ENCODE peak calls at places on chromosomes 7 and 10, in ten cellular contexts. U is mammary epithelial cell, N is GM23338, J is fibroblast of lung, O is PC-3, R is IMR-90, G is hepatocyte, M is GM12878, S is keratinocyte, X is HCT116. E is an unnamed sample.

GRCh38 chr7:106767498-106768323 is 97.4 kb upstream of the PIK3CG start:
- DNase-seq in O (no peak), J (peak; percentile 41), N (peak; percentile 4), S (no peak), U (no peak), X (no peak), M (no peak), R (peak; percentile 90), G (no peak), E (no peak)

GRCh38 chr10:49743464-49744075 is 18.6 kb downstream of the OGDHL start:
- DNase-seq in O (no peak), J (no peak), U (no peak), N (no peak), G (no peak), R (no peak), S (no peak), M (no peak), X (no peak), E (no peak)

GRCh38 chr7:31744294-31744874 is 57.4 kb downstream of the PPP1R17 start:
- DNase-seq in U (peak; percentile 64), X (peak; percentile 53), S (no peak), G (peak; percentile 79), J (peak; percentile 60), M (peak; percentile 33), N (peak; percentile 81), R (peak; percentile 73), O (peak; percentile 85), E (peak; percentile 71)

GRCh38 chr7:89661876-89662275 is 492.4 kb upstream of the STEAP1 start:
- DNase-seq in X (no peak), J (no peak), S (no peak), U (no peak), R (no peak), N (no peak), M (no peak), O (no peak), G (peak; percentile 3), E (no peak)

GRCh38 chr10:29618341-29619171 is 16.2 kb downstream of the SVIL start:
- DNase-seq in X (no peak), M (no peak), J (peak; percentile 18), U (peak; percentile 81), O (no peak), S (no peak), G (peak; percentile 68), R (peak; percentile 45), N (peak; percentile 18), E (no peak)

GRCh38 chr10:11165591-11166543 is 148.2 kb downstream of the CELF2 start:
- DNase-seq in M (no peak), R (no peak), X (no peak), G (peak; percentile 61), O (no peak), S (no peak), N (peak; percentile 85), U (no peak), J (peak; percentile 16), E (no peak)

GRCh38 chr10:71939861-71940474 is 24.2 kb upstream of the CHST3 start:
- DNase-seq in X (no peak), N (no peak), J (no peak), S (no peak), O (no peak), U (no peak), M (peak; percentile 31), G (no peak), R (no peak), E (no peak)

GRCh38 chr10:14810969-14811953 is 26.6 kb downstream of the CDNF start:
- DNase-seq in G (no peak), X (no peak), S (no peak), R (no peak), J (no peak), U (peak; percentile 9), N (peak; percentile 25), M (no peak), O (no peak), E (no peak)

GRCh38 chr10:91597397-91597881 is 35.4 kb downstream of the PPP1R3C start:
- DNase-seq in U (peak; percentile 41), M (no peak), S (no peak), G (peak; percentile 61), J (peak; percentile 53), O (no peak), X (no peak), N (no peak), R (peak; percentile 31), E (no peak)

GRCh38 chr7:141361965-141362364 is 189.2 kb upstream of the AGK start:
- DNase-seq in O (no peak), R (no peak), M (no peak), N (no peak), J (no peak), U (no peak), G (no peak), S (no peak), X (no peak), E (no peak)

GRCh38 chr7:103658055-103659010 is 212.3 kb upstream of the SLC26A5 start:
- DNase-seq in O (no peak), R (peak; percentile 29), X (no peak), G (no peak), M (no peak), N (no peak), J (no peak), S (no peak), U (peak; percentile 51), E (no peak)

GRCh38 chr10:77872947-77873557 is 53.5 kb downstream of the DLG5 start:
- DNase-seq in U (no peak), G (no peak), M (no peak), S (no peak), O (peak; percentile 43), J (no peak), X (no peak), N (no peak), R (no peak), E (no peak)

GRCh38 chr10:117166420-117167345 is 28.6 kb upstream of the VAX1 start:
- DNase-seq in O (peak; percentile 43), U (peak; percentile 48), G (peak; percentile 32), M (no peak), N (no peak), J (no peak), X (no peak), R (no peak), S (no peak), E (peak; percentile 71)

GRCh38 chr7:69782917-69783684 is 184.8 kb downstream of the AUTS2 start:
- DNase-seq in M (no peak), S (no peak), X (no peak), U (no peak), G (peak; percentile 41), O (no peak), J (peak; percentile 73), N (no peak), R (no peak), E (no peak)

GRCh38 chr10:44278669-44279337 is 106.1 kb downstream of the CXCL12 start:
- DNase-seq in X (no peak), G (no peak), N (no peak), S (no peak), M (no peak), U (no peak), R (peak; percentile 45), J (peak; percentile 84), O (no peak), E (peak; percentile 81)
- TF ChIP-seq CTCF in X (no peak), G (no peak), N (no peak), S (no peak), M (no peak), U (no peak), R (no peak), J (no peak), O (no peak), E (no peak)

GRCh38 chr7:55177068-55177530 is 158.3 kb downstream of the EGFR start:
- DNase-seq in G (no peak), X (no peak), S (no peak), O (no peak), N (no peak), J (peak; percentile 32), U (no peak), R (no peak), M (no peak), E (peak; percentile 91)
- H3K36me3 ChIP-seq in G (peaks cover 4% of the 10 kb centered on the region), X (peaks cover 53% of the 10 kb centered on the region), S (peaks cover 75% of the 10 kb centered on the region), O (peaks cover 56% of the 10 kb centered on the region), N (no peaks in the 10 kb centered on the region), J (peaks cover 36% of the 10 kb centered on the region), U (peaks cover 68% of the 10 kb centered on the region), R (peaks cover 74% of the 10 kb centered on the region), M (no peaks in the 10 kb centered on the region), E (peaks cover 77% of the 10 kb centered on the region)

GRCh38 chr10:86439544-86439943 is 72.9 kb upstream of the GRID1 start:
- DNase-seq in N (no peak), O (peak; percentile 25), J (peak; percentile 93), M (no peak), U (peak; percentile 26), X (no peak), G (peak; percentile 77), S (no peak), R (peak; percentile 97), E (no peak)
- H3K4me2 ChIP-seq in N (no peak overlapping the region), O (no peak overlapping the region), J (no peak overlapping the region), M (no peak overlapping the region), U (no peak overlapping the region), X (no peak overlapping the region), G (no peak overlapping the region), S (no peak overlapping the region), R (peak overlapping the region; percentile 3), E (no peak overlapping the region)

GRCh38 chr7:100128602-100128963 is 1.8 kb downstream of the MBLAC1 start:
- DNase-seq in R (no peak), U (no peak), M (no peak), S (no peak), G (no peak), X (no peak), J (no peak), N (no peak), O (no peak), E (no peak)

GRCh38 chr7:100126931-100127865 is at the start of gene MBLAC1:
- DNase-seq in G (peak; percentile 96), N (peak; percentile 97), R (peak; percentile 90), S (no peak), U (peak; percentile 86), M (peak; percentile 68), O (peak; percentile 85), X (peak; percentile 87), J (peak; percentile 90), E (peak; percentile 98)

GRCh38 chr7:100124301-100125229 is 2.2 kb upstream of the MBLAC1 start:
- DNase-seq in N (no peak), M (no peak), U (no peak), G (no peak), O (no peak), J (no peak), R (no peak), X (no peak), S (no peak), E (peak; percentile 77)

GRCh38 chr7:100127866-100128601 is 1.3 kb downstream of the MBLAC1 start:
- DNase-seq in R (no peak), M (no peak), X (no peak), O (peak; percentile 14), S (no peak), N (peak; percentile 58), U (no peak), G (peak; percentile 48), J (no peak), E (peak; percentile 63)

DNA sequence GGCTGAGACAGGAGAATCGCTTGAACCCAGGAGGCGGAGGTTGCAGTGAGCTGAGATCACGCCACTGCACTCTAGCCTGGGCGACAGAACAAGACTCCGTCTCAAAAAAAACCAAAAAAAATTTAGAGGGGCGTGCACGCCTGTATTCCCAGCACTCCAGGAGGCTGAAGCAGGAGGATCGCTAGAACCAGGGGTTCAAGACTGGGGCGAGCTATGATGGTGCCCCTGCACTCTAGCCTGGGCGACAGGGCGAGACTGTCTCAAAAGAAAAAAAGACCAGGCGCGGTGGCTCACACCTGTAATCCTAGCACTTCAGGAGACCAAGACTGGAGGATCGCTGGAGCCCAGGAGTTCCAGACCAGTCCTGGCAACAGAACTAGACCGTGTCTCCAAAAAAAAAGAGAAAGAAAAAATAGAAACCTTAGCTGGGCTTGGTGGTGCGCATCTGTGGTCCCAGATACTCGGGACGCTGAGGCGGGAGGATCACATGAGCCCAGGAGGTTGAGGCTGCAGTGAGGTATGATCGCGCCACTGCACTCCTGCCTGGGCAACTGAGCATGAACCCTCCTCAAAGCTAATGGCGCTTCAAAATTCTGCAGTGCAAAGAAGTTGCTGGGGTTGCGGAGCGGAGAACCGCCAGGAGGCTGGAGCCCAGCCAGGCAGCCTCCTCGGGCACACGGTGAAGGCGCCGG is 382 bp upstream of the MBLAC1 start:
- DNase-seq in J (no peak), N (no peak), G (no peak), M (no peak), U (no peak), R (no peak), X (no peak), O (no peak), S (no peak), E (no peak)
- TF ChIP-seq CTCF in J (no peak), N (no peak), G (no peak), M (no peak), U (peak; percentile 8), R (no peak), X (no peak), O (no peak), S (no peak), E (no peak)

E was measured in osteoblast.